ENCODE peak calls at places on chromosomes 16 and 17, in seven cellular contexts. One of them, this sample, is unnamed.

GRCh38 chr17:52895272-52895671 is 736.8 kb upstream of the CA10 start:
- DNase-seq in ELR: no peak
- DNase-seq in stimulated activated CD4-positive, alpha-beta T cell treated with anti-CD3 and anti-CD28 coated beads, Interleukin-15, amount 100 ng/mL, for 24 hours: no peak
- DNase-seq in NCI-H510A: no peak
- DNase-seq in KG1: no peak
- DNase-seq in A549: no peak
- DNase-seq in NCI-H1436: no peak
- DNase-seq in this sample: no peak

GRCh38 chr16:73082608-73083007 is 34.7 kb upstream of the ZFHX3 start:
- DNase-seq in ELR: peak
- DNase-seq in stimulated activated CD4-positive, alpha-beta T cell treated with anti-CD3 and anti-CD28 coated beads, Interleukin-15, amount 100 ng/mL, for 24 hours: no peak
- DNase-seq in NCI-H510A: no peak
- DNase-seq in KG1: no peak
- DNase-seq in A549: peak
- DNase-seq in NCI-H1436: no peak
- DNase-seq in this sample: no peak

GRCh38 chr17:51435641-51436091 is 175.3 kb downstream of the UTP18 start:
- DNase-seq in ELR: peak
- DNase-seq in stimulated activated CD4-positive, alpha-beta T cell treated with anti-CD3 and anti-CD28 coated beads, Interleukin-15, amount 100 ng/mL, for 24 hours: peak
- DNase-seq in NCI-H510A: peak
- DNase-seq in KG1: no peak
- DNase-seq in A549: peak
- DNase-seq in NCI-H1436: peak
- DNase-seq in this sample: peak

GRCh38 chr16:55699616-55700015 is 43.8 kb downstream of the SLC6A2 start:
- DNase-seq in ELR: no peak
- DNase-seq in stimulated activated CD4-positive, alpha-beta T cell treated with anti-CD3 and anti-CD28 coated beads, Interleukin-15, amount 100 ng/mL, for 24 hours: no peak
- DNase-seq in NCI-H510A: no peak
- DNase-seq in KG1: no peak
- DNase-seq in A549: no peak
- DNase-seq in NCI-H1436: no peak
- DNase-seq in this sample: no peak

GRCh38 chr16:84822990-84823389 is 3.2 kb downstream of the CRISPLD2 start:
- DNase-seq in ELR: no peak
- DNase-seq in stimulated activated CD4-positive, alpha-beta T cell treated with anti-CD3 and anti-CD28 coated beads, Interleukin-15, amount 100 ng/mL, for 24 hours: no peak
- DNase-seq in NCI-H510A: no peak
- DNase-seq in KG1: no peak
- DNase-seq in A549: no peak
- DNase-seq in NCI-H1436: no peak
- DNase-seq in this sample: no peak

GRCh38 chr16:50603206-50604064 is 55.2 kb downstream of the NKD1 start:
- DNase-seq in ELR: peak
- DNase-seq in stimulated activated CD4-positive, alpha-beta T cell treated with anti-CD3 and anti-CD28 coated beads, Interleukin-15, amount 100 ng/mL, for 24 hours: no peak
- DNase-seq in NCI-H510A: no peak
- DNase-seq in KG1: no peak
- DNase-seq in A549: no peak
- DNase-seq in NCI-H1436: no peak
- DNase-seq in this sample: no peak

GRCh38 chr17:49456172-49456965 is 38.7 kb upstream of the NGFR start:
- DNase-seq in ELR: peak
- DNase-seq in stimulated activated CD4-positive, alpha-beta T cell treated with anti-CD3 and anti-CD28 coated beads, Interleukin-15, amount 100 ng/mL, for 24 hours: no peak
- DNase-seq in NCI-H510A: no peak
- DNase-seq in KG1: no peak
- DNase-seq in A549: no peak
- DNase-seq in NCI-H1436: no peak
- DNase-seq in this sample: no peak

GRCh38 chr17:82231562-82232321 is 2.9 kb downstream of the SLC16A3 start:
- DNase-seq in ELR: peak
- DNase-seq in stimulated activated CD4-positive, alpha-beta T cell treated with anti-CD3 and anti-CD28 coated beads, Interleukin-15, amount 100 ng/mL, for 24 hours: peak
- DNase-seq in NCI-H510A: no peak
- DNase-seq in KG1: no peak
- DNase-seq in A549: peak
- DNase-seq in NCI-H1436: no peak
- DNase-seq in this sample: peak

GRCh38 chr16:47887496-47887895 is 268.3 kb downstream of the ABCC12 start:
- DNase-seq in ELR: peak
- DNase-seq in stimulated activated CD4-positive, alpha-beta T cell treated with anti-CD3 and anti-CD28 coated beads, Interleukin-15, amount 100 ng/mL, for 24 hours: no peak
- DNase-seq in NCI-H510A: no peak
- DNase-seq in KG1: no peak
- DNase-seq in A549: peak
- DNase-seq in NCI-H1436: peak
- DNase-seq in this sample: no peak

GRCh38 chr17:51371732-51372151 is 111.4 kb downstream of the UTP18 start:
- DNase-seq in ELR: peak
- DNase-seq in stimulated activated CD4-positive, alpha-beta T cell treated with anti-CD3 and anti-CD28 coated beads, Interleukin-15, amount 100 ng/mL, for 24 hours: peak
- DNase-seq in NCI-H510A: peak
- DNase-seq in KG1: no peak
- DNase-seq in A549: peak
- DNase-seq in NCI-H1436: peak
- DNase-seq in this sample: no peak